ENCODE peak calls at places on chromosome 18, in five cellular contexts. One of them, this sample, is unnamed.

GRCh38 chr18:48619501-48619900 is 80.7 kb downstream of the CTIF start:
- DNase-seq in GM13977: no peak
- DNase-seq in AG09319: no peak
- DNase-seq in WERI-Rb-1: no peak
- DNase-seq in cardiac muscle cell: no peak
- DNase-seq in this sample: no peak

GRCh38 chr18:23231340-23232021 is 96.2 kb downstream of the CABLES1 start:
- DNase-seq in GM13977: peak; percentile 84
- DNase-seq in AG09319: peak; percentile 81
- DNase-seq in WERI-Rb-1: no peak
- DNase-seq in cardiac muscle cell: no peak
- DNase-seq in this sample: no peak

GRCh38 chr18:59432796-59433195 is 73.7 kb upstream of the LMAN1 start:
- DNase-seq in GM13977: no peak
- DNase-seq in AG09319: peak; percentile 40
- DNase-seq in WERI-Rb-1: no peak
- DNase-seq in cardiac muscle cell: no peak
- DNase-seq in this sample: no peak

GRCh38 chr18:37540424-37541121 is 25.0 kb downstream of the CELF4 start:
- DNase-seq in GM13977: no peak
- DNase-seq in AG09319: no peak
- DNase-seq in WERI-Rb-1: no peak
- DNase-seq in cardiac muscle cell: no peak
- DNase-seq in this sample: no peak

GRCh38 chr18:67916142-67916541 is 399.6 kb upstream of the DSEL start:
- DNase-seq in GM13977: no peak
- DNase-seq in AG09319: no peak
- DNase-seq in WERI-Rb-1: no peak
- DNase-seq in cardiac muscle cell: no peak
- DNase-seq in this sample: no peak

GRCh38 chr18:50644807-50645206 is 84.9 kb downstream of the MAPK4 start:
- DNase-seq in GM13977: no peak
- DNase-seq in AG09319: no peak
- DNase-seq in WERI-Rb-1: peak; percentile 72
- DNase-seq in cardiac muscle cell: peak; percentile 43
- DNase-seq in this sample: no peak

GRCh38 chr18:44803019-44803650 is 122.4 kb downstream of the SETBP1 start:
- DNase-seq in GM13977: no peak
- DNase-seq in AG09319: no peak
- DNase-seq in WERI-Rb-1: no peak
- DNase-seq in cardiac muscle cell: peak; percentile 83
- DNase-seq in this sample: no peak

GRCh38 chr18:30094556-30094955 is 948.0 kb downstream of the DSC3 start:
- DNase-seq in GM13977: no peak
- DNase-seq in AG09319: no peak
- DNase-seq in WERI-Rb-1: no peak
- DNase-seq in cardiac muscle cell: no peak
- DNase-seq in this sample: no peak

GRCh38 chr18:38867680-38868079 is 1302.1 kb upstream of the CELF4 start:
- DNase-seq in GM13977: no peak
- DNase-seq in AG09319: no peak
- DNase-seq in WERI-Rb-1: no peak
- DNase-seq in cardiac muscle cell: no peak
- DNase-seq in this sample: no peak

GRCh38 chr18:47595816-47596501 is 334.5 kb downstream of the SMAD2 start:
- DNase-seq in GM13977: peak; percentile 71
- DNase-seq in AG09319: no peak
- DNase-seq in WERI-Rb-1: peak; percentile 78
- DNase-seq in cardiac muscle cell: peak; percentile 7
- DNase-seq in this sample: no peak

GRCh38 chr18:34972765-34973414 is 68.3 kb upstream of the MAPRE2 start:
- DNase-seq in GM13977: no peak
- DNase-seq in AG09319: no peak
- DNase-seq in WERI-Rb-1: no peak
- DNase-seq in cardiac muscle cell: no peak
- DNase-seq in this sample: no peak

GRCh38 chr18:76592981-76593381 is 97.9 kb upstream of the ZNF516 start:
- DNase-seq in GM13977: no peak
- DNase-seq in AG09319: no peak
- DNase-seq in WERI-Rb-1: peak; percentile 58
- DNase-seq in cardiac muscle cell: no peak
- DNase-seq in this sample: no peak

GRCh38 chr18:39721712-39722111 is 2156.1 kb upstream of the CELF4 start:
- DNase-seq in GM13977: no peak
- DNase-seq in AG09319: no peak
- DNase-seq in WERI-Rb-1: no peak
- DNase-seq in cardiac muscle cell: no peak
- DNase-seq in this sample: no peak

GRCh38 chr18:44107187-44107586 is 573.5 kb upstream of the SETBP1 start:
- DNase-seq in GM13977: no peak
- DNase-seq in AG09319: no peak
- DNase-seq in WERI-Rb-1: no peak
- DNase-seq in cardiac muscle cell: no peak
- DNase-seq in this sample: no peak

DNA sequence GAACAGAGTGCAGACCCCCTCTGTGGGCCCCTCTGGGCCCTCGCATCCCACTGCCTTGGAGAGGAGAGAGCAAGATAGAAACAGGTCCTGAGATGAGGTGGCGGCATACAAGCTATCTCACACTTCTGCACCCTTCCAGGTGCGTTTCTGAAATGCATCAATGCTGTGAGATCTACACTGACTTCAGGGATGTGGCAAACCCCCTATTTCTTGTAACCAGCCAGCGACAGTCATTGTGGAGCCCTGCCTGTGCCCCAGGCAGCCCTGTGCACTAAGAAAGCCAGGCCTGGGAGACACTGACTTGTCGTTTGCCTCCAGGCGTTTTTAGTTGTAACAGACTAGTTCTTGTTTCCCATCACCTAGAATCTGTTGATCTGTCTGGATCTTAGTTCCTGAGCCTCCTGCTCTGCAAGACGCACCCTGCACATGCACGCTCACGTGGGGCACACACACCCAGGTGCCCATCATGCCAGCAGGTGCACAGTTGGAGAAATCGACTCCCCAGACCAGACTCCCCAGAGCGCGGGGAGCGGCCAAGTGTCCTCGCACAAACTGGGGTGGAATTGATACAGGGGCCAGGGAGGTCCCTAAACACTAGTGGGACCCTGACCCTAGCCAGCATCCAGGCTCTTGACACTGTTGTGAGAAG is 238.0 kb downstream of the FAM210A start:
- DNase-seq in GM13977: no peak
- DNase-seq in AG09319: no peak
- DNase-seq in WERI-Rb-1: no peak
- DNase-seq in cardiac muscle cell: no peak
- DNase-seq in this sample: no peak
- TF ChIP-seq CTCF in GM13977: no peak
- TF ChIP-seq CTCF in AG09319: no peak
- TF ChIP-seq CTCF in WERI-Rb-1: no peak
- TF ChIP-seq CTCF in cardiac muscle cell: no peak
- TF ChIP-seq CTCF in this sample: no peak

DNA sequence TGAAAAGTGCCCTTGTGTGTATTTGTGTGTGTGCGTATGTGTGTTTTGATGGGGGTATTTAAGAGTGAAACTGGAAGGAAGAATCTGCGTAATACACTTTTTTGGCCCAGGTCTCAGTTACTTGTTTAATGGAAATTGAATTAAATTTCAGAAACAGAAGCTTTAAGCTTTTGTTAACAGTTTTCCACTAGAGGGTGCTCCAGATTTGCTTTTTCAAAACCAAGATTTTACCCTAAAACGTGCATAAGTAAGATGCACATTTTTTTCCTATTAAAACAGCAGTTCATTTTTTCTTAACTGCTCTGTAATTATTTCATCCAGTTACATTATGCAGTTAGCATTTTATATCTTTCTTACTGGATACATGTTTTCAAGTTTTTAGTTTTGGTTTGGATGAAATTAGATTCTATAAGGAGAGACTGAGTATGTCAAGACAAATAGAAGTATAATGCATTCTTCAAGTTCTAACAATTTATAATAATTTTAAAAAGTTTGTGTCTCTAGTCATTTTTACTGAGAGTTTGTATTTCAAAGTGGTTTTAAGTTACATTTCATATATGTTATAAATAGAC is 97.2 kb downstream of the PIK3C3 start:
- DNase-seq in GM13977: no peak
- DNase-seq in AG09319: no peak
- DNase-seq in WERI-Rb-1: no peak
- DNase-seq in cardiac muscle cell: no peak
- DNase-seq in this sample: no peak
- TF ChIP-seq CTCF in GM13977: peak; percentile 35
- TF ChIP-seq CTCF in AG09319: peak; percentile 63
- TF ChIP-seq CTCF in WERI-Rb-1: peak; percentile 7
- TF ChIP-seq CTCF in cardiac muscle cell: peak; percentile 68
- TF ChIP-seq CTCF in this sample: peak; percentile 52

GRCh38 chr18:63974991-63975390 is 5.1 kb downstream of the SERPINB8 start:
- DNase-seq in GM13977: no peak
- DNase-seq in AG09319: no peak
- DNase-seq in WERI-Rb-1: peak; percentile 29
- DNase-seq in cardiac muscle cell: no peak
- DNase-seq in this sample: no peak
- TF ChIP-seq CTCF in GM13977: peak; percentile 29
- TF ChIP-seq CTCF in AG09319: peak; percentile 29
- TF ChIP-seq CTCF in WERI-Rb-1: no peak
- TF ChIP-seq CTCF in cardiac muscle cell: peak; percentile 46
- TF ChIP-seq CTCF in this sample: no peak

GRCh38 chr18:363327-364115 is 95.7 kb upstream of the THOC1 start:
- DNase-seq in GM13977: no peak
- DNase-seq in AG09319: no peak
- DNase-seq in WERI-Rb-1: no peak
- DNase-seq in cardiac muscle cell: no peak
- DNase-seq in this sample: no peak

GRCh38 chr18:361941-362913 is 94.4 kb upstream of the THOC1 start:
- DNase-seq in GM13977: no peak
- DNase-seq in AG09319: peak; percentile 96
- DNase-seq in WERI-Rb-1: peak; percentile 44
- DNase-seq in cardiac muscle cell: peak; percentile 53
- DNase-seq in this sample: peak; percentile 3

GRCh38 chr18:362914-363295 is 95.1 kb upstream of the THOC1 start:
- DNase-seq in GM13977: no peak
- DNase-seq in AG09319: no peak
- DNase-seq in WERI-Rb-1: no peak
- DNase-seq in cardiac muscle cell: no peak
- DNase-seq in this sample: no peak

GRCh38 chr18:361100-361732 is 93.4 kb upstream of the THOC1 start:
- DNase-seq in GM13977: no peak
- DNase-seq in AG09319: no peak
- DNase-seq in WERI-Rb-1: no peak
- DNase-seq in cardiac muscle cell: no peak
- DNase-seq in this sample: no peak

DNA sequence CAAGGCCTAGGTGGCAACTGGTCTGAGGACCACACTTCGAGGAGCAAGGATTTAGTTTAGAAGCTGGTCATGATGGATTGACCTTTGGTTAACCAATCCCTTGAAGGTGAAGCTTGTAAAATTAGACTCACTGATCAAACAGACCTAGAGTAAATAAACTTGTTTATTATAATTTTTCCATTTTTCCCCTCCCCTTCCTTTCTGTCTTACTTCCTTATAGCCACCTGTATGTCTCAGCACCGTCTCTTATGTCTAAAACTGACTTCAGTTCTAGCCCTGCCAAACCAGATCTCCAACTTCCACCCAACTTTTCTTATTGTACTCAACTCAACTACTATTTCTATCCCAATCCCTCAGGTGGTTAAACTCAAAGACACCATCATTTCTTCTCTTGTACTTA is 92.8 kb upstream of the THOC1 start:
- DNase-seq in GM13977: no peak
- DNase-seq in AG09319: no peak
- DNase-seq in WERI-Rb-1: no peak
- DNase-seq in cardiac muscle cell: no peak
- DNase-seq in this sample: no peak
- TF ChIP-seq CTCF in GM13977: no peak
- TF ChIP-seq CTCF in AG09319: no peak
- TF ChIP-seq CTCF in WERI-Rb-1: no peak
- TF ChIP-seq CTCF in cardiac muscle cell: no peak
- TF ChIP-seq CTCF in this sample: no peak

GRCh38 chr18:36296591-36297418 is 708 bp upstream of the FHOD3 start:
- DNase-seq in GM13977: peak; percentile 49
- DNase-seq in AG09319: peak; percentile 66
- DNase-seq in WERI-Rb-1: peak; percentile 88
- DNase-seq in cardiac muscle cell: peak; percentile 79
- DNase-seq in this sample: peak; percentile 83
- TF ChIP-seq CTCF in GM13977: peak; percentile 43
- TF ChIP-seq CTCF in AG09319: peak; percentile 65
- TF ChIP-seq CTCF in WERI-Rb-1: peak; percentile 76
- TF ChIP-seq CTCF in cardiac muscle cell: peak; percentile 42
- TF ChIP-seq CTCF in this sample: peak; percentile 41

DNA sequence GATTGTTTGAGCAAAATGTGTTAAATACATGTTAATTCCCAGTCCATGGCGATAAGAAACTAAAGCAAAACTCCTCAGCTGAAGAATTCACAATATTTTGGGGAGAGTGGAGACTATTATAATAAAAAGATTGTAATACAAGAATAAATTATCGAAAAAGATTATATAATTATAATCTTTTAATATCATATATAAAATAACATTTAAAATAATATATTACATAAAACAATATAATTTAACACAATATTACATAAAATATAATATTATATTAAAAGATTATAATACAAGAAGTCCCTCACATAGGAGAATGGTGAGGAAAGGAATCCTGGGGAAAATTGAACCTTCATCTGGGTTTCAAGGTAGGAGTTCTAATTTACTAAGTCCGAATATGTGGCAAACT is 33.1 kb downstream of the NETO1 start:
- DNase-seq in GM13977: no peak
- DNase-seq in AG09319: no peak
- DNase-seq in WERI-Rb-1: no peak
- DNase-seq in cardiac muscle cell: no peak
- DNase-seq in this sample: no peak
- TF ChIP-seq CTCF in GM13977: no peak
- TF ChIP-seq CTCF in AG09319: no peak
- TF ChIP-seq CTCF in WERI-Rb-1: no peak
- TF ChIP-seq CTCF in cardiac muscle cell: no peak
- TF ChIP-seq CTCF in this sample: no peak

GRCh38 chr18:55343396-55344073 is 244.5 kb downstream of the TCF4 start:
- DNase-seq in GM13977: no peak
- DNase-seq in AG09319: no peak
- DNase-seq in WERI-Rb-1: no peak
- DNase-seq in cardiac muscle cell: peak; percentile 27
- DNase-seq in this sample: no peak
- TF ChIP-seq CTCF in GM13977: peak; percentile 60
- TF ChIP-seq CTCF in AG09319: peak; percentile 70
- TF ChIP-seq CTCF in WERI-Rb-1: peak; percentile 21
- TF ChIP-seq CTCF in cardiac muscle cell: peak; percentile 63
- TF ChIP-seq CTCF in this sample: peak; percentile 72

DNA sequence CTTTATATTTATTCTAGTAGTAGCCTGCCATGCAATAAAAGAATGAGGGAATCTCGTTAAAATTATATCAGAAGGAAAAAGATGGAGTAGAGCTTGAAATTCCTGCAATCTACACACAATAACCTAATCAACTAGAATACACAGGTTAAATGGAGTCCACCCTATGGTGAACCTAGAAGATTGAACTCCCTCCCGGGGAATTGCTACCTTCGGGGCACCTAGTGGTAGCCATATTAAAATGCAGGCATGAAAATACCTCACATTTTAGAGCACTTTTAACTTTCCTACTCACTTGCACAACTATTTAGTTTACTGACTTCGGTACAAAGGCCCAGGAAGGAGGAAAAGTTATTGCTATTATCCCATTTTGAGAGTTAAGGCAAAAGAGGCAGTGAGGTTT is 174.5 kb downstream of the SS18 start:
- DNase-seq in GM13977: no peak
- DNase-seq in AG09319: no peak
- DNase-seq in WERI-Rb-1: no peak
- DNase-seq in cardiac muscle cell: no peak
- DNase-seq in this sample: no peak
- TF ChIP-seq CTCF in GM13977: no peak
- TF ChIP-seq CTCF in AG09319: no peak
- TF ChIP-seq CTCF in WERI-Rb-1: no peak
- TF ChIP-seq CTCF in cardiac muscle cell: no peak
- TF ChIP-seq CTCF in this sample: peak; percentile 40